ENCODE peak calls at places on chromosomes 1 and 21, in five cellular contexts. O, T, S, Y and G are unnamed samples.

GRCh38 chr1:48107516-48107915 is 110.3 kb upstream of the TRABD2B start:
- DNase-seq in O (no peak), T (no peak), S (no peak), Y (peak), G (no peak)

GRCh38 chr1:193070942-193071341 is 11.5 kb downstream of the RO60 start:
- DNase-seq in S (no peak), Y (no peak), O (no peak), T (peak), G (no peak)

GRCh38 chr1:190168893-190169292 is 308.8 kb downstream of the BRINP3 start:
- DNase-seq in Y (no peak), S (no peak), O (no peak), T (no peak), G (no peak)

GRCh38 chr1:94335950-94336349 is 82.2 kb upstream of the ABCD3 start:
- DNase-seq in T (peak), O (peak), S (peak), Y (peak), G (no peak)

GRCh38 chr1:18811733-18812132 is 47.7 kb downstream of the TAS1R2 start:
- DNase-seq in T (no peak), S (no peak), O (no peak), Y (no peak), G (no peak)

GRCh38 chr1:11046270-11046566 is 821 bp downstream of the MASP2 start:
- DNase-seq in Y (no peak), O (no peak), T (no peak), S (no peak), G (peak)

GRCh38 chr1:94705755-94706154 is 114.4 kb upstream of the SLC44A3 start:
- DNase-seq in T (no peak), S (no peak), O (no peak), Y (no peak), G (no peak)

GRCh38 chr1:181033799-181034391 is at the start of gene MR1:
- DNase-seq in O (peak), Y (peak), T (peak), S (no peak), G (no peak)

GRCh38 chr21:16162953-16163352 is 433.2 kb downstream of the USP25 start:
- DNase-seq in Y (no peak), T (no peak), S (no peak), O (no peak), G (no peak)

GRCh38 chr1:12383786-12384185 is 154.0 kb downstream of the VPS13D start:
- DNase-seq in T (no peak), O (peak), Y (no peak), S (no peak), G (no peak)

GRCh38 chr1:13801232-13801631 is 101.2 kb downstream of the PRDM2 start:
- DNase-seq in Y (no peak), S (no peak), O (no peak), T (no peak), G (no peak)